ENCODE peak calls at places on chromosome 22, in five cellular contexts. Y is brain microvascular endothelial cell, D is endothelial cell, R is WTC11, F is progenitor cell of endocrine pancreas. C is an unnamed sample.
A peak's percentile ranks its signal among the peaks of the same experiment; 100 is the strongest.

GRCh38 chr22:44664149-44664548 is 37.9 kb upstream of the PRR5 start:
- DNase-seq in Y (peak; percentile 24), F (no peak), R (no peak), D (no peak), C (no peak)

GRCh38 chr22:46006379-46007002 is 29.5 kb upstream of the WNT7B start:
- DNase-seq in F (peak; percentile 86), D (peak; percentile 89), Y (peak; percentile 76), R (peak; percentile 92), C (peak; percentile 90)

GRCh38 chr22:30922151-30922611 is 46.4 kb downstream of the MORC2 start:
- DNase-seq in Y (peak; percentile 11), D (no peak), R (no peak), F (no peak), C (no peak)

GRCh38 chr22:45207981-45208664 is 32.6 kb downstream of the KIAA0930 start:
- DNase-seq in F (no peak), D (no peak), R (no peak), Y (peak; percentile 76), C (no peak)

GRCh38 chr22:43858156-43858895 is 4.0 kb downstream of the SULT4A1 start:
- DNase-seq in F (no peak), D (no peak), R (no peak), Y (no peak), C (peak; percentile 6)

GRCh38 chr22:39612811-39613548 is 42.4 kb downstream of the CACNA1I start:
- DNase-seq in D (no peak), R (no peak), F (no peak), Y (no peak), C (no peak)

GRCh38 chr22:19763141-19764049 is 2.8 kb downstream of the TBX1 start:
- DNase-seq in Y (no peak), D (no peak), F (no peak), R (peak; percentile 35), C (no peak)

GRCh38 chr22:47126344-47126811 is 363.9 kb downstream of the TBC1D22A start:
- DNase-seq in R (no peak), D (no peak), Y (no peak), F (no peak), C (peak; percentile 14)

GRCh38 chr22:46292727-46293126 is 3.9 kb upstream of the GTSE1 start:
- DNase-seq in Y (no peak), F (no peak), D (no peak), R (no peak), C (no peak)

GRCh38 chr22:27418261-27418660 is 383.3 kb downstream of the MN1 start:
- DNase-seq in F (no peak), R (no peak), Y (no peak), D (no peak), C (no peak)

GRCh38 chr22:20079745-20080444 is at the start of gene DGCR8:
- DNase-seq in D (peak; percentile 91), R (peak; percentile 89), Y (peak; percentile 83), F (peak; percentile 84), C (peak; percentile 93)

GRCh38 chr22:17158568-17159503 is at the start of gene HDHD5:
- DNase-seq in F (peak; percentile 80), Y (peak; percentile 63), D (peak; percentile 87), R (peak; percentile 89), C (peak; percentile 94)

GRCh38 chr22:46079093-46079860 is 71.0 kb upstream of the PPARA start:
- DNase-seq in D (no peak), R (peak; percentile 6), F (no peak), Y (no peak), C (peak; percentile 11)

GRCh38 chr22:44916281-44917231 is 93.2 kb downstream of the PHF21B start:
- DNase-seq in Y (no peak), D (no peak), F (no peak), R (no peak), C (no peak)

GRCh38 chr22:44362249-44363040 is 49.7 kb upstream of the SHISAL1 start:
- DNase-seq in F (no peak), D (no peak), R (no peak), Y (no peak), C (peak; percentile 7)

GRCh38 chr22:43293661-43294392 is 49.3 kb downstream of the SCUBE1 start:
- DNase-seq in R (no peak), D (no peak), Y (peak; percentile 10), F (peak; percentile 23), C (peak; percentile 73)

GRCh38 chr22:45688606-45689080 is 17.0 kb downstream of the ATXN10 start:
- DNase-seq in R (no peak), Y (peak; percentile 76), F (no peak), D (no peak), C (no peak)

GRCh38 chr22:38943181-38943580 is 14.2 kb upstream of the APOBEC3A start:
- DNase-seq in Y (no peak), F (no peak), R (no peak), D (no peak), C (no peak)

GRCh38 chr22:44313385-44314006 is 745 bp upstream of the SHISAL1 start:
- DNase-seq in Y (no peak), D (no peak), F (no peak), R (no peak), C (no peak)

GRCh38 chr22:21837184-21837979 is 30.1 kb downstream of the MAPK1 start:
- DNase-seq in R (no peak), Y (peak; percentile 76), F (no peak), D (peak; percentile 7), C (no peak)

GRCh38 chr22:46373838-46374662 is 38.5 kb downstream of the TRMU start:
- DNase-seq in D (no peak), Y (no peak), R (no peak), F (no peak), C (no peak)

GRCh38 chr22:29842172-29842571 is 4.1 kb upstream of the ASCC2 start:
- DNase-seq in D (no peak), R (no peak), F (no peak), Y (no peak), C (no peak)

GRCh38 chr22:29840498-29840897 is 2.4 kb upstream of the ASCC2 start:
- DNase-seq in D (no peak), R (no peak), F (no peak), Y (no peak), C (no peak)

GRCh38 chr22:29833392-29833949 is 4.6 kb downstream of the ASCC2 start:
- DNase-seq in D (no peak), R (no peak), Y (no peak), F (no peak), C (no peak)

GRCh38 chr22:29838599-29838956 is 504 bp upstream of the ASCC2 start:
- DNase-seq in D (no peak), R (no peak), Y (no peak), F (no peak), C (no peak)

DNA sequence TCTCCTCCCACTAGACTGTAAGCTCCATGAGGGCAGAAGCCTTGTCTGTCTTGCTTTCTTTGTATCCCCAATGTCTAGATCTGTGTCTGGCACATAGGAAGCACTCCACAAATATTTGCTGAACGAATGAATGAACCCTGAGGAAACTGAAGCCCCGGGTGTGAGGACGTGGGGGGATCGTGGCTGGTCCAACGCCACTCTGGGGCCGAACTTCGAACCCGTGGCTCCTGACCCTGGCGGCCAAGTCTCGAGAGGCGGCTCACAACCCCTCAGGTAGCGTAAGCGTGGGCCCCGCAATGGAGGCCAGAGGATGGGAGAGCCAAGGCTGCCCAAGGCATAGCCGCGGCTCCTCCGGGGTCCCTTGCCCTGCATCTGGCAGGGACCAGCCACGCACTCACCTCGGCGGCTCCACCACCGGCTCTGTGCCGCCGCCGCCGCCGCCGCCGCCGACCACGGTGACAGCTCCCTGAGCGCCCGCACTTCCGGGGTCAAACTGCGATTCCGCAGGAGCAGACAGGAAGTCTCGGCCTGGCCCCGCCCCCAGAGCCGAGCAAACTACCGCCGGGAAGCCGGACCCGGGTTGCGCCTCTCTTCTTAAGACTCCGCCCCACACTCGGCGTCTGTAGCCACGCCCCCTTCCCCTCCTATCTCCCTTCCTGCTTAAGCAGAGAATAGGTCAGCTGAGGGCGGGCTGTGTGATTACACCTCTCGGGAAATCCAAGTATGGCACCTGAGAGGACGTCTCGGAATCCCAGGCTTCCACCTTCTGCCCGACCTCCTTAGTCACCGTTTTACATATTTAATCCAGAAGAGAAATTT is at the start of gene ASCC2:
- DNase-seq in R (peak; percentile 100), D (peak; percentile 96), Y (peak; percentile 96), F (peak; percentile 96), C (peak; percentile 100)
- TF ChIP-seq CTCF in R (no peak), D (no peak), Y (no peak), F (no peak), C (no peak)

GRCh38 chr22:50280708-50281383 is 10.7 kb upstream of the MAPK11 start:
- DNase-seq in F (no peak), D (no peak), R (no peak), Y (no peak), C (no peak)
- TF ChIP-seq CTCF in F (no peak), D (no peak), R (no peak), Y (no peak), C (no peak)

DNA sequence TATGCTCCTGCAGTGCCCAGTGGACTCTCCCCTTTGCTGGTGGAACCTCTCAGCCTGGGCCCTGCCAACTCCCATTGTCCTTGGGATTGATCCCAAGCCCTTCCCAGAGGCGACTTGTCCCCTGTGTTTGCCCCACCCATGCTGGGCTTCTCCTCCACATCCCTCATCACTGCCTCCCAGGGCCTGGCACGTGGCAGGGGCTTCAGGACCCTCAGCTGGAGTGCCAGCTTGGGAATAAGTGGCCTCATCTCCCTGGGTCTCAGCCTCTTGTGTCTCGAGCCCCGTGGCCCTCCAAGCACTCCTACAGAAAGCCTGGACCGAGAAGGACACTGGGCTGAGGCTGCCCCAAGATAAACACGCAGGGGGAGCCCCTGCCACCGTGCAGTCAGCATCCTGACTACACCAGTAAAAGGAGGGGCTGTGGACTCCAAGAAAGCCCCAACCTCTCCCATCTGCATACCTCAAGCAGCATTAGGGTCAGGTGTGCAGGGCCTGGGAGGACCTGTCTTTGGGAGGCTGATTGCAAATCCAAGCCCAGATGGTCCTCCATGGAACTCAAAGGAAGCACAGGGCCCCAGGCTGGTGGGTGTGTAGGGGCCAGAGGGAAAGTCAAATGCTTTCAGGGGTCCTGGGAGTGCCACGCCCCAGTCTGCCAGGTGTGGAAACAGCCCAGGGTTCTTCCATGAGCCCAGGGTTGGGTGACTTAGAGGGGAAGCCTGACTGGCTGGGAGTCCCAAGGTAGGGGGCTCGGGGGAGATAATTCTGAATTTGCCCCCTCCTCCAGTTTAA is 9.5 kb upstream of the GNAZ start:
- DNase-seq in F (no peak), D (no peak), Y (no peak), R (peak; percentile 6), C (no peak)
- TF ChIP-seq CTCF in F (no peak), D (no peak), Y (no peak), R (no peak), C (no peak)

GRCh38 chr22:26170112-26170492 is 840 bp downstream of the SEZ6L start:
- DNase-seq in Y (no peak), F (no peak), R (no peak), D (no peak), C (peak; percentile 65)

GRCh38 chr22:26169312-26170111 is at the start of gene SEZ6L:
- DNase-seq in D (peak; percentile 47), R (peak; percentile 58), F (peak; percentile 31), Y (no peak), C (peak; percentile 76)

GRCh38 chr22:26172389-26172990 is 3.2 kb downstream of the SEZ6L start:
- DNase-seq in R (peak; percentile 76), F (peak; percentile 50), Y (peak; percentile 20), D (peak; percentile 74), C (peak; percentile 79)

GRCh38 chr22:26168934-26169311 is 339 bp upstream of the SEZ6L start:
- DNase-seq in Y (no peak), F (no peak), D (no peak), R (no peak), C (no peak)

GRCh38 chr22:26170795-26171194 is 1.5 kb downstream of the SEZ6L start:
- DNase-seq in R (peak; percentile 84), F (peak; percentile 65), Y (no peak), D (peak; percentile 52), C (peak; percentile 39)
- TF ChIP-seq CTCF in R (no peak), F (peak; percentile 46), Y (no peak), D (no peak), C (no peak)

C was measured in glutamatergic neuron.